ENCODE peak calls at places on chromosomes 7 and 10, in ten cellular contexts. One of them, this sample, is unnamed.

GRCh38 chr7:44292876-44293560 is 32.4 kb downstream of the CAMK2B start:
- DNase-seq in Peyer's patch: peak
- DNase-seq in suprapubic skin: peak
- DNase-seq in adrenal gland: peak
- DNase-seq in A549: no peak
- DNase-seq in heart left ventricle: peak
- DNase-seq in stomach: peak
- DNase-seq in spleen: no peak
- DNase-seq in gastrocnemius medialis: peak
- DNase-seq in ovary: peak
- DNase-seq in this sample: peak

GRCh38 chr7:118870187-118870586 is 645.7 kb downstream of the ANKRD7 start:
- DNase-seq in Peyer's patch: no peak
- DNase-seq in suprapubic skin: no peak
- DNase-seq in adrenal gland: no peak
- DNase-seq in A549: peak
- DNase-seq in heart left ventricle: no peak
- DNase-seq in stomach: no peak
- DNase-seq in spleen: no peak
- DNase-seq in gastrocnemius medialis: no peak
- DNase-seq in ovary: no peak
- DNase-seq in this sample: no peak

GRCh38 chr7:143345428-143345900 is 17.0 kb downstream of the FAM131B start:
- DNase-seq in Peyer's patch: peak
- DNase-seq in suprapubic skin: no peak
- DNase-seq in adrenal gland: no peak
- DNase-seq in A549: peak
- DNase-seq in heart left ventricle: peak
- DNase-seq in stomach: peak
- DNase-seq in spleen: peak
- DNase-seq in gastrocnemius medialis: no peak
- DNase-seq in ovary: no peak
- DNase-seq in this sample: no peak

GRCh38 chr7:84060760-84061261 is 133.8 kb downstream of the SEMA3A start:
- DNase-seq in Peyer's patch: no peak
- DNase-seq in suprapubic skin: no peak
- DNase-seq in adrenal gland: no peak
- DNase-seq in A549: peak
- DNase-seq in heart left ventricle: no peak
- DNase-seq in stomach: no peak
- DNase-seq in spleen: no peak
- DNase-seq in gastrocnemius medialis: no peak
- DNase-seq in ovary: no peak
- DNase-seq in this sample: no peak

GRCh38 chr10:68330852-68331454 is 911 bp upstream of the HNRNPH3 start:
- DNase-seq in Peyer's patch: peak
- DNase-seq in suprapubic skin: peak
- DNase-seq in adrenal gland: peak
- DNase-seq in A549: peak
- DNase-seq in heart left ventricle: no peak
- DNase-seq in stomach: no peak
- DNase-seq in spleen: peak
- DNase-seq in gastrocnemius medialis: no peak
- DNase-seq in ovary: peak
- DNase-seq in this sample: peak

GRCh38 chr7:26192485-26193087 is 8.0 kb downstream of the HNRNPA2B1 start:
- DNase-seq in Peyer's patch: no peak
- DNase-seq in suprapubic skin: no peak
- DNase-seq in adrenal gland: no peak
- DNase-seq in A549: no peak
- DNase-seq in heart left ventricle: no peak
- DNase-seq in stomach: no peak
- DNase-seq in spleen: no peak
- DNase-seq in gastrocnemius medialis: no peak
- DNase-seq in ovary: no peak
- DNase-seq in this sample: no peak

GRCh38 chr10:100769481-100769880 is 24.1 kb downstream of the PAX2 start:
- DNase-seq in Peyer's patch: no peak
- DNase-seq in suprapubic skin: no peak
- DNase-seq in adrenal gland: no peak
- DNase-seq in A549: no peak
- DNase-seq in heart left ventricle: no peak
- DNase-seq in stomach: no peak
- DNase-seq in spleen: no peak
- DNase-seq in gastrocnemius medialis: no peak
- DNase-seq in ovary: no peak
- DNase-seq in this sample: no peak

GRCh38 chr10:34760606-34761005 is 54.5 kb downstream of the PARD3 start:
- DNase-seq in Peyer's patch: no peak
- DNase-seq in suprapubic skin: no peak
- DNase-seq in adrenal gland: no peak
- DNase-seq in A549: no peak
- DNase-seq in heart left ventricle: no peak
- DNase-seq in stomach: no peak
- DNase-seq in spleen: no peak
- DNase-seq in gastrocnemius medialis: peak
- DNase-seq in ovary: no peak
- DNase-seq in this sample: no peak

GRCh38 chr7:150824379-150825177 is 24.0 kb downstream of the TMEM176A start:
- DNase-seq in Peyer's patch: no peak
- DNase-seq in suprapubic skin: no peak
- DNase-seq in adrenal gland: no peak
- DNase-seq in A549: peak
- DNase-seq in heart left ventricle: no peak
- DNase-seq in stomach: no peak
- DNase-seq in spleen: no peak
- DNase-seq in gastrocnemius medialis: no peak
- DNase-seq in ovary: no peak
- DNase-seq in this sample: peak

GRCh38 chr10:50577681-50578350 is 45.9 kb downstream of the SGMS1 start:
- DNase-seq in Peyer's patch: no peak
- DNase-seq in suprapubic skin: no peak
- DNase-seq in adrenal gland: peak
- DNase-seq in A549: no peak
- DNase-seq in heart left ventricle: no peak
- DNase-seq in stomach: peak
- DNase-seq in spleen: no peak
- DNase-seq in gastrocnemius medialis: no peak
- DNase-seq in ovary: no peak
- DNase-seq in this sample: no peak

GRCh38 chr10:58158806-58159205 is 108.9 kb downstream of the IPMK start:
- DNase-seq in Peyer's patch: no peak
- DNase-seq in suprapubic skin: no peak
- DNase-seq in adrenal gland: no peak
- DNase-seq in A549: no peak
- DNase-seq in heart left ventricle: no peak
- DNase-seq in stomach: no peak
- DNase-seq in spleen: no peak
- DNase-seq in gastrocnemius medialis: no peak
- DNase-seq in ovary: no peak
- DNase-seq in this sample: no peak

GRCh38 chr7:112654322-112655216 is 135.6 kb downstream of the TMEM168 start:
- DNase-seq in Peyer's patch: no peak
- DNase-seq in suprapubic skin: no peak
- DNase-seq in adrenal gland: no peak
- DNase-seq in A549: no peak
- DNase-seq in heart left ventricle: no peak
- DNase-seq in stomach: no peak
- DNase-seq in spleen: no peak
- DNase-seq in gastrocnemius medialis: no peak
- DNase-seq in ovary: no peak
- DNase-seq in this sample: no peak

GRCh38 chr10:114316744-114317143 is 77.7 kb downstream of the VWA2 start:
- DNase-seq in Peyer's patch: no peak
- DNase-seq in suprapubic skin: no peak
- DNase-seq in adrenal gland: no peak
- DNase-seq in A549: no peak
- DNase-seq in heart left ventricle: no peak
- DNase-seq in stomach: no peak
- DNase-seq in spleen: peak
- DNase-seq in gastrocnemius medialis: no peak
- DNase-seq in ovary: no peak
- DNase-seq in this sample: no peak

GRCh38 chr10:104307576-104308438 is 30.5 kb downstream of the ITPRIP start:
- DNase-seq in Peyer's patch: no peak
- DNase-seq in suprapubic skin: no peak
- DNase-seq in adrenal gland: no peak
- DNase-seq in A549: no peak
- DNase-seq in heart left ventricle: no peak
- DNase-seq in stomach: no peak
- DNase-seq in spleen: no peak
- DNase-seq in gastrocnemius medialis: no peak
- DNase-seq in ovary: peak
- DNase-seq in this sample: no peak
- TF ChIP-seq POLR2A in Peyer's patch: no peak
- TF ChIP-seq POLR2A in suprapubic skin: no peak
- TF ChIP-seq POLR2A in adrenal gland: no peak
- TF ChIP-seq POLR2A in A549: no peak
- TF ChIP-seq POLR2A in heart left ventricle: no peak
- TF ChIP-seq POLR2A in stomach: no peak
- TF ChIP-seq POLR2A in spleen: no peak
- TF ChIP-seq POLR2A in gastrocnemius medialis: no peak
- TF ChIP-seq POLR2A in ovary: no peak
- TF ChIP-seq POLR2A in this sample: no peak

GRCh38 chr10:76354349-76354748 is 922.9 kb downstream of the LRMDA start:
- DNase-seq in Peyer's patch: no peak
- DNase-seq in suprapubic skin: no peak
- DNase-seq in adrenal gland: no peak
- DNase-seq in A549: no peak
- DNase-seq in heart left ventricle: no peak
- DNase-seq in stomach: no peak
- DNase-seq in spleen: no peak
- DNase-seq in gastrocnemius medialis: no peak
- DNase-seq in ovary: no peak
- DNase-seq in this sample: no peak
- H3K27ac ChIP-seq in Peyer's patch: no peak
- H3K27ac ChIP-seq in suprapubic skin: no peak
- H3K27ac ChIP-seq in adrenal gland: no peak
- H3K27ac ChIP-seq in A549: no peak
- H3K27ac ChIP-seq in heart left ventricle: no peak
- H3K27ac ChIP-seq in stomach: no peak
- H3K27ac ChIP-seq in spleen: no peak
- H3K27ac ChIP-seq in gastrocnemius medialis: no peak
- H3K27ac ChIP-seq in ovary: no peak
- H3K27ac ChIP-seq in this sample: no peak

GRCh38 chr7:93108003-93108402 is 9.8 kb downstream of the SAMD9 start:
- DNase-seq in Peyer's patch: no peak
- DNase-seq in suprapubic skin: no peak
- DNase-seq in adrenal gland: no peak
- DNase-seq in A549: no peak
- DNase-seq in heart left ventricle: no peak
- DNase-seq in stomach: no peak
- DNase-seq in spleen: no peak
- DNase-seq in gastrocnemius medialis: no peak
- DNase-seq in ovary: no peak
- DNase-seq in this sample: no peak
- H3K4me3 ChIP-seq in Peyer's patch: no peak
- H3K4me3 ChIP-seq in suprapubic skin: no peak
- H3K4me3 ChIP-seq in adrenal gland: no peak
- H3K4me3 ChIP-seq in A549: no peak
- H3K4me3 ChIP-seq in heart left ventricle: no peak
- H3K4me3 ChIP-seq in stomach: no peak
- H3K4me3 ChIP-seq in spleen: peak
- H3K4me3 ChIP-seq in gastrocnemius medialis: no peak
- H3K4me3 ChIP-seq in ovary: no peak
- H3K4me3 ChIP-seq in this sample: no peak

GRCh38 chr7:7566651-7567611 is at the start of gene MIOS:
- DNase-seq in Peyer's patch: peak
- DNase-seq in suprapubic skin: peak
- DNase-seq in adrenal gland: peak
- DNase-seq in A549: peak
- DNase-seq in heart left ventricle: peak
- DNase-seq in stomach: peak
- DNase-seq in spleen: peak
- DNase-seq in gastrocnemius medialis: peak
- DNase-seq in ovary: peak
- DNase-seq in this sample: peak

GRCh38 chr7:7565018-7565680 is 1.5 kb upstream of the MIOS start:
- DNase-seq in Peyer's patch: no peak
- DNase-seq in suprapubic skin: no peak
- DNase-seq in adrenal gland: no peak
- DNase-seq in A549: no peak
- DNase-seq in heart left ventricle: no peak
- DNase-seq in stomach: no peak
- DNase-seq in spleen: no peak
- DNase-seq in gastrocnemius medialis: no peak
- DNase-seq in ovary: no peak
- DNase-seq in this sample: no peak

GRCh38 chr7:7567898-7568531 is 1.3 kb downstream of the MIOS start:
- DNase-seq in Peyer's patch: no peak
- DNase-seq in suprapubic skin: no peak
- DNase-seq in adrenal gland: no peak
- DNase-seq in A549: no peak
- DNase-seq in heart left ventricle: no peak
- DNase-seq in stomach: no peak
- DNase-seq in spleen: no peak
- DNase-seq in gastrocnemius medialis: no peak
- DNase-seq in ovary: no peak
- DNase-seq in this sample: no peak

GRCh38 chr7:7564323-7564780 is 2.3 kb upstream of the MIOS start:
- DNase-seq in Peyer's patch: no peak
- DNase-seq in suprapubic skin: no peak
- DNase-seq in adrenal gland: no peak
- DNase-seq in A549: peak
- DNase-seq in heart left ventricle: no peak
- DNase-seq in stomach: no peak
- DNase-seq in spleen: no peak
- DNase-seq in gastrocnemius medialis: no peak
- DNase-seq in ovary: no peak
- DNase-seq in this sample: no peak

DNA sequence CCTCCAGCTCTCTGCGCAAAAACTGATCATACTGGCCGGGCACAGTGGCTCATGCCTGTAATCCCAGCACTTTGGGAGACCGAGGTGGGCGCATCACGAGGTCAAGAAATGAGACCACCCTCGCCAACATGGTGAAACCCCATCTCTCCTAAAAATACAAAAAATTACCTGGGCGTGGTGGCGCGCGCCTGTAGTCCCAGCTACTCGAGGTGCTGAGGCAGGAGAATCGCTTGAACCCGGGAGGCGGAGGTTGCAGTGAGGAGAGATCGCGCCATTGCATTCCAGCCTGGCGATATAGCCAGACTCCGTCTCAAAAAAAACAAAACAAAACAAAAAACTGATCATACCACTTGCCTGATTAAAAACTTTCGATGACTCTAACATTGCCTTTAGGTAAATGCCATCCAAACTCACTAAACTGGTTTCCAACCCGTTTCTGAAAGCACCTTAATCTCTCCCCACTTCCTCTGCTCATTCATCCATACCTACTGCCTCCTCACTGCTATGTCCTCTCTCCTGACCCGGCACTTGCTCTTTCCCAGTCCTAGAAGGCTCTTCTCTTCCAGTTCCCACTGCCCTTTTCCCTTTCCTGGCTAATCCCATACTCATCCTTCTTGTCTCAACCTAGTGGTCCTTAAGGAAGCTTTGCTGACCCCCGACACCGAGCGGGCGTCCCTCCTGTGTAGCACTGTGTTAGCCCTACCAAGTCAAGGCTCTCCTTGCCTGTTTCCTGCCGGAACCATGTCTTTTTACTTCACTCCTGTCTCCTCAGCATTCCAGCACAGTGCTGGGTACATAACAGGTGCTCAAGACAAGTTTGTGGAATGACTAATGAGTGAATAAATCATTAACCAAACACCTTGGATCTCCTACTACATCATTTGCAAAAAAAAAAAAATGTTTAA is 686 bp upstream of the MIOS start:
- DNase-seq in Peyer's patch: no peak
- DNase-seq in suprapubic skin: no peak
- DNase-seq in adrenal gland: peak
- DNase-seq in A549: no peak
- DNase-seq in heart left ventricle: no peak
- DNase-seq in stomach: peak
- DNase-seq in spleen: peak
- DNase-seq in gastrocnemius medialis: no peak
- DNase-seq in ovary: no peak
- DNase-seq in this sample: no peak
- TF ChIP-seq POLR2A in Peyer's patch: no peak
- TF ChIP-seq POLR2A in suprapubic skin: no peak
- TF ChIP-seq POLR2A in adrenal gland: no peak
- TF ChIP-seq POLR2A in A549: no peak
- TF ChIP-seq POLR2A in heart left ventricle: no peak
- TF ChIP-seq POLR2A in stomach: no peak
- TF ChIP-seq POLR2A in spleen: no peak
- TF ChIP-seq POLR2A in gastrocnemius medialis: no peak
- TF ChIP-seq POLR2A in ovary: no peak
- TF ChIP-seq POLR2A in this sample: no peak

This sample was measured in right lobe of liver.